ENCODE peak calls at places on chromosome 18, in eight cellular contexts. Z, G, J, O, B, C, T and M are unnamed samples.

GRCh38 chr18:37611623-37612279 is 46.2 kb upstream of the CELF4 start:
- DNase-seq in Z (no peak), G (no peak), J (no peak), O (no peak), B (no peak), C (no peak), T (no peak), M (no peak)

GRCh38 chr18:45402485-45403056 is 212.7 kb upstream of the SLC14A2 start:
- DNase-seq in Z (no peak), G (no peak), J (peak), O (no peak), B (no peak), C (peak), T (no peak), M (no peak)

GRCh38 chr18:57427429-57428181 is 7.6 kb upstream of the ONECUT2 start:
- DNase-seq in Z (no peak), G (no peak), J (no peak), O (no peak), B (peak), C (no peak), T (no peak), M (no peak)

GRCh38 chr18:28013064-28013463 is 163.9 kb downstream of the CDH2 start:
- DNase-seq in Z (peak), G (no peak), J (peak), O (no peak), B (no peak), C (no peak), T (no peak), M (no peak)

GRCh38 chr18:61551586-61551985 is 218.4 kb downstream of the CDH20 start:
- DNase-seq in Z (peak), G (peak), J (peak), O (no peak), B (peak), C (peak), T (no peak), M (no peak)

GRCh38 chr18:7459851-7460774 is 107.0 kb upstream of the PTPRM start:
- DNase-seq in Z (no peak), G (no peak), J (no peak), O (no peak), B (peak), C (peak), T (no peak), M (no peak)

GRCh38 chr18:36786686-36787085 is 42.1 kb downstream of the TPGS2 start:
- DNase-seq in Z (no peak), G (no peak), J (peak), O (peak), B (peak), C (peak), T (peak), M (no peak)

GRCh38 chr18:6920099-6920955 is 190.8 kb downstream of the ARHGAP28 start:
- DNase-seq in Z (peak), G (peak), J (peak), O (no peak), B (peak), C (peak), T (no peak), M (no peak)

GRCh38 chr18:61541673-61542072 is 208.4 kb downstream of the CDH20 start:
- DNase-seq in Z (no peak), G (no peak), J (peak), O (no peak), B (no peak), C (no peak), T (no peak), M (no peak)

GRCh38 chr18:46402396-46402795 is 254.6 kb downstream of the LOXHD1 start:
- DNase-seq in Z (no peak), G (no peak), J (peak), O (no peak), B (no peak), C (peak), T (no peak), M (no peak)

GRCh38 chr18:61833978-61834377 is 58.8 kb downstream of the RNF152 start:
- DNase-seq in Z (no peak), G (no peak), J (peak), O (no peak), B (no peak), C (peak), T (no peak), M (no peak)

GRCh38 chr18:13173573-13173972 is 45.0 kb upstream of the LDLRAD4 start:
- DNase-seq in Z (no peak), G (no peak), J (no peak), O (no peak), B (no peak), C (no peak), T (no peak), M (no peak)

GRCh38 chr18:470661-471501 is 29.6 kb downstream of the COLEC12 start:
- DNase-seq in Z (no peak), G (peak), J (peak), O (no peak), B (no peak), C (peak), T (no peak), M (no peak)

GRCh38 chr18:22065311-22065710 is 104.1 kb upstream of the GATA6 start:
- DNase-seq in Z (no peak), G (no peak), J (no peak), O (no peak), B (no peak), C (no peak), T (no peak), M (no peak)

GRCh38 chr18:65737346-65737745 is 13.5 kb upstream of the CDH7 start:
- DNase-seq in Z (no peak), G (no peak), J (no peak), O (no peak), B (no peak), C (peak), T (no peak), M (no peak)

GRCh38 chr18:11251891-11252270 is 102.5 kb upstream of the PIEZO2 start:
- DNase-seq in Z (no peak), G (no peak), J (peak), O (no peak), B (no peak), C (peak), T (no peak), M (no peak)

GRCh38 chr18:8084160-8084559 is 517.0 kb downstream of the PTPRM start:
- DNase-seq in Z (no peak), G (peak), J (peak), O (no peak), B (peak), C (peak), T (no peak), M (no peak)

GRCh38 chr18:36436387-36436786 is 138.9 kb downstream of the FHOD3 start:
- DNase-seq in Z (no peak), G (no peak), J (no peak), O (no peak), B (no peak), C (no peak), T (no peak), M (no peak)

GRCh38 chr18:28588884-28589549 is 412.1 kb upstream of the CDH2 start:
- DNase-seq in Z (no peak), G (no peak), J (peak), O (no peak), B (no peak), C (peak), T (no peak), M (no peak)

GRCh38 chr18:13136056-13136688 is 82.4 kb upstream of the LDLRAD4 start:
- DNase-seq in Z (no peak), G (no peak), J (no peak), O (no peak), B (no peak), C (peak), T (no peak), M (no peak)

GRCh38 chr18:55343396-55344073 is 244.5 kb downstream of the TCF4 start:
- DNase-seq in Z (no peak), G (no peak), J (peak), O (no peak), B (no peak), C (peak), T (no peak), M (no peak)

GRCh38 chr18:45957100-45957499 is 10.0 kb downstream of the EPG5 start:
- DNase-seq in Z (no peak), G (no peak), J (peak), O (no peak), B (no peak), C (peak), T (no peak), M (no peak)

GRCh38 chr18:57771183-57771582 is 31.9 kb downstream of the ATP8B1 start:
- DNase-seq in Z (no peak), G (peak), J (no peak), O (no peak), B (no peak), C (no peak), T (peak), M (no peak)

GRCh38 chr18:44807766-44808165 is 127.1 kb downstream of the SETBP1 start:
- DNase-seq in Z (no peak), G (no peak), J (no peak), O (no peak), B (no peak), C (no peak), T (no peak), M (no peak)

GRCh38 chr18:76721207-76721996 is 101.0 kb upstream of the ZNF236 start:
- DNase-seq in Z (no peak), G (no peak), J (no peak), O (no peak), B (no peak), C (no peak), T (no peak), M (no peak)

GRCh38 chr18:78762753-78763152 is 216.9 kb upstream of the SALL3 start:
- DNase-seq in Z (no peak), G (no peak), J (no peak), O (no peak), B (no peak), C (no peak), T (no peak), M (no peak)

GRCh38 chr18:48106976-48107781 is 176.7 kb upstream of the SMAD2 start:
- DNase-seq in Z (peak), G (no peak), J (no peak), O (no peak), B (no peak), C (no peak), T (no peak), M (no peak)

GRCh38 chr18:49878567-49878966 is 65.2 kb upstream of the ACAA2 start:
- DNase-seq in Z (no peak), G (no peak), J (peak), O (no peak), B (no peak), C (no peak), T (peak), M (no peak)

GRCh38 chr18:79819951-79820351 is 22.2 kb downstream of the KCNG2 start:
- DNase-seq in Z (no peak), G (peak), J (no peak), O (peak), B (no peak), C (no peak), T (no peak), M (peak)

GRCh38 chr18:48962252-48962856 is 11.6 kb upstream of the SMAD7 start:
- DNase-seq in Z (no peak), G (no peak), J (no peak), O (no peak), B (no peak), C (no peak), T (no peak), M (no peak)

GRCh38 chr18:75455249-75456183 is 28.0 kb upstream of the SMIM21 start:
- DNase-seq in Z (no peak), G (peak), J (peak), O (no peak), B (peak), C (peak), T (no peak), M (no peak)

GRCh38 chr18:63025251-63025710 is 294.3 kb downstream of the BCL2 start:
- DNase-seq in Z (no peak), G (no peak), J (no peak), O (no peak), B (peak), C (no peak), T (no peak), M (no peak)

GRCh38 chr18:63028380-63028779 is 291.2 kb downstream of the BCL2 start:
- DNase-seq in Z (no peak), G (no peak), J (no peak), O (no peak), B (no peak), C (no peak), T (no peak), M (no peak)

GRCh38 chr18:63017977-63018376 is 301.6 kb downstream of the BCL2 start:
- DNase-seq in Z (no peak), G (no peak), J (no peak), O (no peak), B (no peak), C (no peak), T (no peak), M (no peak)

DNA sequence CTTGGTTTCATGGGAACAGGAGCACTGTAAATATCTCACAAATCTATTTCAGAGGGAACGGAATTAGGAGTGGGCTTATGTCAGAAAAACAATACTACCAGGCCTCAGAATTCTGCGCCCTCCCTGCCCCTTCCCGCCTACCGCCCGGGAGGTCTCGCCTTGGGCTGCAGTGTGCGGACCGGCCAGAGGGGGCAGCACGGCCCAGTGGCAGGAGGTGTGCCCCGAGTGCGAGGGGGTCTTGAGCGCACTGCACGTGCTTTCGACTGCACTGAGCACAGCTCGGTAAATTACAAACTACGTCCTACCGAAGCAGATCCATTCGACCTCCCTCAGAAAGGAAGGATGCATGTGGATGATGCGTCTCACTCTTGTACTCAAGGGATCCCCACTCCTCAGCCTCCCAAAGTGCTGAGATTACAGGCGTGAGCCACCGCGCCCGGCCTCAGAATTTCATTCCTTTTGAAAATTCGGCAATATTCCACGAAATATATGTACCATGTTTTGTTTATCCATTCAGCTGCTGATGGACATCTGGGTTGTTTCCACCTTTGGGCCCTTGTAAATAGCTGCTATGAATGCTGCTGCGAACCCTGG is 297.0 kb downstream of the BCL2 start:
- DNase-seq in Z (no peak), G (no peak), J (no peak), O (no peak), B (peak), C (no peak), T (no peak), M (no peak)
- TF ChIP-seq CTCF in Z (peak), G (no peak), J (peak), O (peak), B (no peak), C (peak), T (no peak), M (peak)

GRCh38 chr18:9365406-9365805 is 30.8 kb downstream of the TWSG1 start:
- DNase-seq in Z (no peak), G (no peak), J (peak), O (no peak), B (no peak), C (peak), T (no peak), M (no peak)

GRCh38 chr18:9361191-9361590 is 26.6 kb downstream of the TWSG1 start:
- DNase-seq in Z (no peak), G (no peak), J (no peak), O (no peak), B (no peak), C (no peak), T (no peak), M (no peak)

GRCh38 chr18:9366126-9366714 is 31.6 kb downstream of the TWSG1 start:
- DNase-seq in Z (peak), G (no peak), J (peak), O (no peak), B (peak), C (peak), T (peak), M (no peak)

GRCh38 chr18:9362869-9363268 is 28.3 kb downstream of the TWSG1 start:
- DNase-seq in Z (no peak), G (no peak), J (no peak), O (no peak), B (no peak), C (no peak), T (no peak), M (no peak)

DNA sequence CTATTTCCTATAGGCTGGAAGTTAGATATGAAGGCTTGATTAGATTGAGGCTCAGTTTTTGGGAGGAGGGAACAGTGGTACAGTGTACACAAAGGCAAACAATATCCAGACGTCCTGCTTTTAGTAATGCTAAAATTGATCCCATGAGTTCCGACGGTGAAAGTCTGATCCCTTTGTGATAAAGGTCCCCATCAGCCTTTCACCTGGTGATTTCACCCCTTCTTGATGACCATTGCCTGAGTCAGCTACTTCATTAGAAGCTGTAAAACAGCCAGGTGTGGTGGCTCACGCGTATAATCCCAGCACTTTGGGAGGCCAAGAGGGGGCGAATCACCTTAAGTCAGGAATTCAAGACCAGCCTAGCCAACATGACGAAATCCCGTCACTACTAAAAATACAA is 29.7 kb downstream of the TWSG1 start:
- DNase-seq in Z (no peak), G (no peak), J (no peak), O (no peak), B (no peak), C (no peak), T (no peak), M (no peak)
- TF ChIP-seq CTCF in Z (no peak), G (no peak), J (no peak), O (no peak), B (no peak), C (no peak), T (no peak), M (no peak)

GRCh38 chr18:70662588-70662987 is 373.7 kb downstream of the SOCS6 start:
- DNase-seq in Z (no peak), G (no peak), J (no peak), O (no peak), B (no peak), C (no peak), T (no peak), M (no peak)

GRCh38 chr18:70663141-70663540 is 374.3 kb downstream of the SOCS6 start:
- DNase-seq in Z (no peak), G (no peak), J (no peak), O (no peak), B (no peak), C (no peak), T (no peak), M (no peak)

GRCh38 chr18:70659026-70659726 is 370.3 kb downstream of the SOCS6 start:
- DNase-seq in Z (no peak), G (no peak), J (peak), O (no peak), B (no peak), C (peak), T (no peak), M (no peak)
- TF ChIP-seq CTCF in Z (no peak), G (no peak), J (no peak), O (no peak), B (no peak), C (no peak), T (no peak), M (no peak)

DNA sequence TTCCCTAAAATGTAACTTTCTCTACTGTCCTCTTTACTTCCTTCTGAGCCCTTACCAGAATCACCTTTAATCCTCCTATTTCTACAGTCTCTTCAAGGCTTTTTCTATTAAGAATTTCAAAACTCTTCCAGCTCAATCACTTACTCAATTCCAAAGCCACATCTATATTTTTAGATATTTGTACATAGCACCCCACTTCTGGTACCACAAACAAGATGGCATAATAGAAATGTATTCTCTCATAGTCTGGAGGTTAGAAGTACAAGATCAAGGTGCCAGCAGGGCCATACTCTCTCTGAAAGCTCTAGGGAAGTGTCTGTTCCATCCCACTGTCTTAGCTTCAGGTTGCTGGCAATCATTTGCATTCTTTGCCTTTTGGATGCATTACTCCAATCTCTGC is 11.1 kb downstream of the ZSCAN30 start:
- DNase-seq in Z (no peak), G (no peak), J (no peak), O (no peak), B (no peak), C (no peak), T (no peak), M (no peak)
- TF ChIP-seq CTCF in Z (no peak), G (no peak), J (no peak), O (no peak), B (no peak), C (no peak), T (no peak), M (no peak)

GRCh38 chr18:64103979-64104378 is 44.9 kb downstream of the LINC00305 start:
- DNase-seq in Z (no peak), G (no peak), J (no peak), O (no peak), B (no peak), C (no peak), T (no peak), M (no peak)
- TF ChIP-seq CTCF in Z (peak), G (no peak), J (no peak), O (no peak), B (no peak), C (no peak), T (no peak), M (no peak)

DNA sequence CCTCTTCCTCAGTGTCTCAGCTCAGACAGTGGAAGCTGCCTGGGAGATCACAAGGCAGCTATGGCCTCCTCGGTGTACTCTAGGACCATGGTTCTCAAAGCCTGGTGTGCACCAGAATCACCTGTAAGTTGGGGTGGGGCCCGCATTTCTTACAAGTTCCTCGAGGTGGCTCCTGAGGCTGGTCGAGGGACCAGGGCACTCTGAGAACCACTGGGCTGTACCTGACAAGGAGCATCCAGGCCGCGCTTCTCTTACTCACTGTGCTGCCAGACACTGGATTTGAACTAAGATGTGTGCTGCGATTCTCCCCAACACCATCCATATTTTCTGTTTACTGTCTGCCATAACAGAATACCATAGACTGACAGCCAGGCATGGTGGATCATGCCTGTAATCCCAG is 59.5 kb downstream of the DIPK1C start:
- DNase-seq in Z (no peak), G (no peak), J (no peak), O (no peak), B (no peak), C (no peak), T (no peak), M (no peak)
- TF ChIP-seq CTCF in Z (peak), G (no peak), J (no peak), O (no peak), B (no peak), C (no peak), T (no peak), M (no peak)

GRCh38 chr18:59699750-59700534 is 2.7 kb upstream of the CCBE1 start:
- DNase-seq in Z (no peak), G (no peak), J (no peak), O (no peak), B (no peak), C (no peak), T (no peak), M (no peak)
- TF ChIP-seq CTCF in Z (no peak), G (no peak), J (no peak), O (no peak), B (no peak), C (no peak), T (no peak), M (no peak)

GRCh38 chr18:74142251-74142650 is 5.4 kb downstream of the FBXO15 start:
- DNase-seq in Z (no peak), G (no peak), J (peak), O (no peak), B (no peak), C (no peak), T (no peak), M (no peak)
- TF ChIP-seq CTCF in Z (no peak), G (no peak), J (no peak), O (no peak), B (no peak), C (no peak), T (no peak), M (no peak)